ENCODE peak calls at places on chromosomes 2 and 18, in five cellular contexts. J is sigmoid colon, O is cardiac fibroblast, M is mammary epithelial cell, W is OCI-LY7. A is an unnamed sample.

GRCh38 chr2:212494413-212495020 is 44.1 kb downstream of the ERBB4 start:
- DNase-seq in J (no peak), O (no peak), M (no peak), W (no peak), A (peak)

GRCh38 chr2:15307526-15307925 is 253.6 kb downstream of the NBAS start:
- DNase-seq in J (no peak), O (peak), M (peak), W (no peak), A (no peak)

GRCh38 chr18:13608791-13609552 is 117.4 kb downstream of the FAM210A start:
- DNase-seq in J (no peak), O (no peak), M (no peak), W (peak), A (no peak)

GRCh38 chr2:237540823-237541222 is 25.6 kb upstream of the PRLH start:
- DNase-seq in J (peak), O (peak), M (peak), W (no peak), A (no peak)

GRCh38 chr2:241701405-241702154 is at the start of gene ING5:
- DNase-seq in J (peak), O (peak), M (peak), W (peak), A (peak)

GRCh38 chr18:79377187-79377891 is 18.4 kb upstream of the NFATC1 start:
- DNase-seq in J (peak), O (no peak), M (no peak), W (no peak), A (no peak)

GRCh38 chr2:45843136-45843535 is 191.7 kb downstream of the PRKCE start:
- DNase-seq in J (no peak), O (no peak), M (no peak), W (peak), A (no peak)

GRCh38 chr2:192729369-192729768 is 534.6 kb upstream of the TMEFF2 start:
- DNase-seq in J (no peak), O (no peak), M (no peak), W (no peak), A (peak)

GRCh38 chr2:158127380-158127804 is 25.7 kb downstream of the UPP2 start:
- DNase-seq in J (no peak), O (no peak), M (no peak), W (no peak), A (no peak)

GRCh38 chr18:79493211-79493800 is 97.6 kb downstream of the NFATC1 start:
- DNase-seq in J (peak), O (no peak), M (no peak), W (no peak), A (no peak)

GRCh38 chr2:170236639-170237037 is 58.7 kb downstream of the MYO3B start:
- DNase-seq in J (no peak), O (no peak), M (no peak), W (no peak), A (no peak)

GRCh38 chr2:189466656-189467055 is 25.4 kb downstream of the WDR75 start:
- DNase-seq in J (no peak), O (peak), M (no peak), W (peak), A (peak)

GRCh38 chr2:49640630-49641029 is 486.3 kb upstream of the FSHR start:
- DNase-seq in J (no peak), O (no peak), M (no peak), W (no peak), A (no peak)

GRCh38 chr2:20226152-20226545 is 1.2 kb upstream of the SDC1 start:
- DNase-seq in J (peak), O (no peak), M (no peak), W (no peak), A (no peak)

GRCh38 chr18:111292-112014 is 46.9 kb upstream of the USP14 start:
- DNase-seq in J (peak), O (peak), M (peak), W (no peak), A (peak)

GRCh38 chr2:105671156-105671555 is 73.6 kb upstream of the NCK2 start:
- DNase-seq in J (peak), O (peak), M (no peak), W (no peak), A (no peak)

GRCh38 chr18:5693637-5694175 is 149.9 kb upstream of the EPB41L3 start:
- DNase-seq in J (no peak), O (peak), M (no peak), W (no peak), A (no peak)

GRCh38 chr2:239947361-239948045 is 77.6 kb downstream of the NDUFA10 start:
- DNase-seq in J (peak), O (no peak), M (no peak), W (no peak), A (no peak)

GRCh38 chr2:235270951-235271350 is 222.9 kb upstream of the AGAP1 start:
- DNase-seq in J (no peak), O (peak), M (peak), W (no peak), A (no peak)

GRCh38 chr2:159098815-159099455 is 130.5 kb downstream of the TANC1 start:
- DNase-seq in J (no peak), O (no peak), M (no peak), W (no peak), A (no peak)

GRCh38 chr2:216355738-216356137 is 16.5 kb downstream of the MARCHF4 start:
- DNase-seq in J (no peak), O (no peak), M (no peak), W (no peak), A (no peak)

GRCh38 chr2:219059725-219060682 is 717 bp downstream of the IHH start:
- DNase-seq in J (no peak), O (no peak), M (peak), W (no peak), A (no peak)

GRCh38 chr18:35267809-35268208 is 22.2 kb downstream of the ZSCAN30 start:
- DNase-seq in J (peak), O (no peak), M (no peak), W (no peak), A (no peak)

GRCh38 chr2:220243571-220243970 is 616.1 kb downstream of the SLC4A3 start:
- DNase-seq in J (no peak), O (no peak), M (no peak), W (no peak), A (peak)

GRCh38 chr2:102801098-102801718 is 39.4 kb downstream of the TMEM182 start:
- DNase-seq in J (no peak), O (peak), M (peak), W (peak), A (peak)

GRCh38 chr2:43436431-43436830 is 159.4 kb downstream of the THADA start:
- DNase-seq in J (no peak), O (no peak), M (no peak), W (no peak), A (no peak)

GRCh38 chr2:225004531-225004930 is 37.7 kb downstream of the DOCK10 start:
- DNase-seq in J (no peak), O (peak), M (peak), W (no peak), A (no peak)

GRCh38 chr2:27606611-27607010 is 22.2 kb downstream of the CCDC121 start:
- DNase-seq in J (no peak), O (peak), M (no peak), W (no peak), A (no peak)

GRCh38 chr2:241561811-241562210 is 3.3 kb downstream of the BOK start:
- DNase-seq in J (peak), O (peak), M (peak), W (no peak), A (no peak)

GRCh38 chr2:3269425-3270094 is 108.1 kb downstream of the EIPR1 start:
- DNase-seq in J (no peak), O (no peak), M (no peak), W (no peak), A (no peak)
- TF ChIP-seq CTCF in J (no peak), O (no peak), M (no peak), W (no peak), A (no peak)

DNA sequence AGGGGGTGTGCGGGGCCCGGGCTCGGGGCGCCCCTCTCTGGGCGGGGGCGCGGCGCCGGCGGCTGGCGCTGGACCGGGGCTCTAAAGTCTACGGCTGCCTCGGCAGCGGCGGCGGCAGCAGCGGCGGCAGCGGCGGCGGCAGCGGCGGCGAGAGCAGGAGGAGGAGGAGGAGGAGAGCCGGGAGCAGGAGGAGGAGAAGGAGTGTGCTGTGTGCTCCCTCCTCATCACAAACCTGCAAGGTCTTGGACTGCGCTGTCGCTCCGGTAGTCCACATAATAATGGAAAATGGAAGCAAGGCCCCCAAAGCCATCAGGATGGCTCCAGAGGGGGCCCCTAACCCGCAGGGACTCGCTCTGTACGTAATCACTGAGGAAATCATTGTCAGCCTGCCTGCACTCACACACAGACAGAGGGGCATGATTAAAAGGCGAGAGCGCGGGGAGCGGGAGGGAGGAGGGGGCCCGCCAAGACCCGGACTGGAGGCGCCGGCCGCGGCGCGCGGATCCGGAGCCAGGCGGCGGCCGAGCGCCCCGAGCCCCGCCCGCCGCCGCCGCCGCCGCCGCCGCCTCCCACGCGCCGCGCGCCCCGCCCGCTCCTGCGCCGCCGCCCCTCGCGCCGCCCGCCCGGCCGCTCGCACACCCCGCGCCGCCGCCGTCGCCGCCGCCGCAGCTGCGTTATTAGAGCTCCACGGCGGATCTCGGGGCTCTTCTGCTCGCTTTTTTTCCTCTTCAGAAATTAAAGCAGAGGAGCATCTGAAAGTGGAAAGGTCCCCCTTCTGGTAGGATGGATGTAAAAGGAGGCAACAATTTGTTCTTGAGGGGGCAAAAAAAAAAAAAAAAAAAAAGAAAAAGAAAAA is at the start of gene ZNF521:
- DNase-seq in J (peak), O (peak), M (peak), W (peak), A (peak)
- TF ChIP-seq CTCF in J (no peak), O (peak), M (no peak), W (peak), A (no peak)

GRCh38 chr18:45359275-45360009 is 255.8 kb upstream of the SLC14A2 start:
- DNase-seq in J (no peak), O (no peak), M (no peak), W (no peak), A (no peak)

GRCh38 chr18:45357681-45358470 is 257.4 kb upstream of the SLC14A2 start:
- DNase-seq in J (no peak), O (no peak), M (peak), W (no peak), A (no peak)

GRCh38 chr18:45352874-45353273 is 262.4 kb upstream of the SLC14A2 start:
- DNase-seq in J (no peak), O (no peak), M (no peak), W (no peak), A (no peak)

GRCh38 chr18:45353530-45353929 is 261.7 kb upstream of the SLC14A2 start:
- DNase-seq in J (no peak), O (no peak), M (peak), W (no peak), A (no peak)

GRCh38 chr18:45355944-45356520 is 259.2 kb upstream of the SLC14A2 start:
- DNase-seq in J (no peak), O (no peak), M (no peak), W (no peak), A (no peak)
- TF ChIP-seq CTCF in J (no peak), O (no peak), M (no peak), W (no peak), A (no peak)

GRCh38 chr2:73289304-73289703 is 4.0 kb downstream of the EGR4 start:
- DNase-seq in J (no peak), O (no peak), M (no peak), W (peak), A (no peak)
- TF ChIP-seq CTCF in J (no peak), O (no peak), M (no peak), W (peak), A (peak)

GRCh38 chr2:156192468-156192867 is 140.1 kb downstream of the NR4A2 start:
- DNase-seq in J (no peak), O (no peak), M (no peak), W (no peak), A (no peak)
- TF ChIP-seq CTCF in J (no peak), O (no peak), M (no peak), W (peak), A (peak)

GRCh38 chr2:168683996-168684395 is 118.4 kb upstream of the NOSTRIN start:
- DNase-seq in J (no peak), O (no peak), M (no peak), W (no peak), A (no peak)

GRCh38 chr2:168685619-168686453 is 116.6 kb upstream of the NOSTRIN start:
- DNase-seq in J (no peak), O (peak), M (no peak), W (no peak), A (no peak)

GRCh38 chr2:168684921-168685618 is 117.4 kb upstream of the NOSTRIN start:
- DNase-seq in J (no peak), O (no peak), M (no peak), W (no peak), A (no peak)

GRCh38 chr2:168686485-168687191 is 115.8 kb upstream of the NOSTRIN start:
- DNase-seq in J (no peak), O (peak), M (no peak), W (no peak), A (no peak)

GRCh38 chr2:168687314-168687713 is 115.1 kb upstream of the NOSTRIN start:
- DNase-seq in J (no peak), O (peak), M (no peak), W (peak), A (peak)
- TF ChIP-seq CTCF in J (no peak), O (peak), M (no peak), W (peak), A (peak)

GRCh38 chr2:77028032-77028600 is 494.1 kb downstream of the LRRTM4 start:
- DNase-seq in J (no peak), O (no peak), M (no peak), W (no peak), A (no peak)
- TF ChIP-seq CTCF in J (no peak), O (no peak), M (no peak), W (no peak), A (no peak)

GRCh38 chr18:77650799-77651385 is 401.2 kb downstream of the GALR1 start:
- DNase-seq in J (peak), O (peak), M (no peak), W (peak), A (peak)
- TF ChIP-seq CTCF in J (peak), O (peak), M (peak), W (peak), A (peak)

DNA sequence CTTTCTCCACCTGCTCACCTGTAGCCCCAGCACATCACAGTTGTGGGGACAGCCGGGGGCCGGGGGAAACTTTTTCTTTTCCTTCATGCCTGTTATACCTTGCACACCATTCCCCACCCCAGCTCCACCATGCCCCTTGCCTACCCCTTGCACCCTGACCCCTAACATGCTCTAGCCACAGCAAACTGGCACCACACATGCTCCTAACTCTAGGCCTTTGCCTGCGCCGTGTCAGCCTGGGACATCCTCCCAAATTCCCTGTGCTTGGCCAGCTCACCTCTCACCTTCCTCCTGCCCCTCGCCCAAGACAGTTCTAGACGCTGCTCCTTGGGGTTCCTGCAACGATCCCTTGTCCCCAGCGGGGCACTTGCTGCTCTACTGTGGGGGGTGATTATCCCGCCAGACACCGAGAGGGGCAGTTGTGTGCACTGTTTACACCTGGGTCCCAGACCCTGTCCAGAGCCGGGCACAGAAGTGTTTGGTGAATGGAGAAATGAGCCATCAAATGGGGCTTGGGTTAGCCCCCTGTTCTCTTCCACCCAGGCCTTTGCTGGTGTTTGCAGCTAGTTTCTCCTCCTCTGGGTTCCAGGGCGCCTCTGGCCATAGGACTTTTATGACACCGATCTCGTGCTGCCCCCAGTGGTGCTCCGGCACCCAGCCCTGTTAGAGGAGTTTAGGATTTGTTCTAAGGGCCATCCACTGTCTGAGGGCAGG is 129.8 kb downstream of the CTIF start:
- DNase-seq in J (no peak), O (no peak), M (no peak), W (no peak), A (no peak)
- TF ChIP-seq CTCF in J (no peak), O (no peak), M (no peak), W (peak), A (no peak)

GRCh38 chr2:160917850-160918249 is 242.4 kb upstream of the TANK start:
- DNase-seq in J (no peak), O (no peak), M (no peak), W (no peak), A (no peak)

GRCh38 chr2:160920791-160921303 is 239.4 kb upstream of the TANK start:
- DNase-seq in J (peak), O (peak), M (peak), W (no peak), A (no peak)

GRCh38 chr2:160920061-160920460 is 240.2 kb upstream of the TANK start:
- DNase-seq in J (no peak), O (no peak), M (no peak), W (no peak), A (no peak)

GRCh38 chr2:160921401-160921964 is 238.7 kb upstream of the TANK start:
- DNase-seq in J (no peak), O (no peak), M (no peak), W (no peak), A (no peak)

GRCh38 chr2:160918909-160919503 is 241.2 kb upstream of the TANK start:
- DNase-seq in J (peak), O (peak), M (peak), W (peak), A (peak)
- TF ChIP-seq CTCF in J (no peak), O (peak), M (peak), W (peak), A (peak)

A was measured in A673.